ENCODE peak calls at places on chromosomes 13 and 19, in six cellular contexts. One of them, this sample, is unnamed.

GRCh38 chr13:80116107-80116506 is 224.8 kb downstream of the SPRY2 start:
- DNase-seq in K562: no peak
- DNase-seq in GM10248: no peak
- DNase-seq in AG09319: peak
- DNase-seq in tibial nerve: no peak
- DNase-seq in endodermal cell: no peak
- DNase-seq in this sample: no peak

GRCh38 chr19:7983286-7983950 is 22.0 kb downstream of the ELAVL1 start:
- DNase-seq in K562: no peak
- DNase-seq in GM10248: no peak
- DNase-seq in AG09319: no peak
- DNase-seq in tibial nerve: no peak
- DNase-seq in endodermal cell: no peak
- DNase-seq in this sample: no peak

GRCh38 chr13:105196052-105196451 is 1339.4 kb downstream of the EFNB2 start:
- DNase-seq in K562: no peak
- DNase-seq in GM10248: no peak
- DNase-seq in AG09319: no peak
- DNase-seq in tibial nerve: no peak
- DNase-seq in endodermal cell: peak
- DNase-seq in this sample: peak

GRCh38 chr19:51366999-51367564 is 894 bp upstream of the ETFB start:
- DNase-seq in K562: no peak
- DNase-seq in GM10248: no peak
- DNase-seq in AG09319: no peak
- DNase-seq in tibial nerve: no peak
- DNase-seq in endodermal cell: no peak
- DNase-seq in this sample: peak

GRCh38 chr13:34899888-34900287 is 42.2 kb upstream of the NBEA start:
- DNase-seq in K562: no peak
- DNase-seq in GM10248: no peak
- DNase-seq in AG09319: no peak
- DNase-seq in tibial nerve: no peak
- DNase-seq in endodermal cell: no peak
- DNase-seq in this sample: no peak

GRCh38 chr19:55550321-55550650 is 4.9 kb upstream of the SBK3 start:
- DNase-seq in K562: no peak
- DNase-seq in GM10248: no peak
- DNase-seq in AG09319: no peak
- DNase-seq in tibial nerve: no peak
- DNase-seq in endodermal cell: no peak
- DNase-seq in this sample: no peak

GRCh38 chr13:114154476-114154875 is 22.1 kb upstream of the RASA3 start:
- DNase-seq in K562: no peak
- DNase-seq in GM10248: no peak
- DNase-seq in AG09319: no peak
- DNase-seq in tibial nerve: no peak
- DNase-seq in endodermal cell: no peak
- DNase-seq in this sample: no peak

GRCh38 chr13:50687545-50687944 is 155.9 kb downstream of the DLEU7 start:
- DNase-seq in K562: no peak
- DNase-seq in GM10248: no peak
- DNase-seq in AG09319: no peak
- DNase-seq in tibial nerve: no peak
- DNase-seq in endodermal cell: no peak
- DNase-seq in this sample: no peak

GRCh38 chr13:30020726-30021312 is 170.4 kb upstream of the UBL3 start:
- DNase-seq in K562: no peak
- DNase-seq in GM10248: no peak
- DNase-seq in AG09319: no peak
- DNase-seq in tibial nerve: no peak
- DNase-seq in endodermal cell: no peak
- DNase-seq in this sample: no peak

GRCh38 chr13:80979035-80979641 is 638.2 kb upstream of the SPRY2 start:
- DNase-seq in K562: peak
- DNase-seq in GM10248: peak
- DNase-seq in AG09319: peak
- DNase-seq in tibial nerve: no peak
- DNase-seq in endodermal cell: peak
- DNase-seq in this sample: peak

GRCh38 chr13:103190841-103191240 is 124.6 kb upstream of the SLC10A2 start:
- DNase-seq in K562: no peak
- DNase-seq in GM10248: no peak
- DNase-seq in AG09319: no peak
- DNase-seq in tibial nerve: no peak
- DNase-seq in endodermal cell: no peak
- DNase-seq in this sample: no peak

GRCh38 chr19:57708641-57709354 is at the start of gene ZNF154:
- DNase-seq in K562: no peak
- DNase-seq in GM10248: peak
- DNase-seq in AG09319: peak
- DNase-seq in tibial nerve: no peak
- DNase-seq in endodermal cell: peak
- DNase-seq in this sample: peak

GRCh38 chr13:94712812-94713555 is 639 bp upstream of the SOX21 start:
- DNase-seq in K562: no peak
- DNase-seq in GM10248: no peak
- DNase-seq in AG09319: peak
- DNase-seq in tibial nerve: no peak
- DNase-seq in endodermal cell: peak
- DNase-seq in this sample: peak

GRCh38 chr19:33377586-33378475 is 4.3 kb downstream of the CEBPG start:
- DNase-seq in K562: no peak
- DNase-seq in GM10248: no peak
- DNase-seq in AG09319: no peak
- DNase-seq in tibial nerve: no peak
- DNase-seq in endodermal cell: peak
- DNase-seq in this sample: no peak

GRCh38 chr13:105894711-105895110 is 640.8 kb downstream of the EFNB2 start:
- DNase-seq in K562: no peak
- DNase-seq in GM10248: no peak
- DNase-seq in AG09319: no peak
- DNase-seq in tibial nerve: no peak
- DNase-seq in endodermal cell: no peak
- DNase-seq in this sample: no peak

GRCh38 chr13:23679214-23679613 is 109.0 kb downstream of the TNFRSF19 start:
- DNase-seq in K562: no peak
- DNase-seq in GM10248: no peak
- DNase-seq in AG09319: peak
- DNase-seq in tibial nerve: no peak
- DNase-seq in endodermal cell: no peak
- DNase-seq in this sample: no peak

GRCh38 chr13:113917096-113917495 is 53.2 kb upstream of the GAS6 start:
- DNase-seq in K562: no peak
- DNase-seq in GM10248: no peak
- DNase-seq in AG09319: no peak
- DNase-seq in tibial nerve: no peak
- DNase-seq in endodermal cell: peak
- DNase-seq in this sample: no peak

GRCh38 chr13:32669030-32669646 is 82.9 kb downstream of the PDS5B start:
- DNase-seq in K562: peak
- DNase-seq in GM10248: peak
- DNase-seq in AG09319: peak
- DNase-seq in tibial nerve: no peak
- DNase-seq in endodermal cell: no peak
- DNase-seq in this sample: no peak

GRCh38 chr19:1146418-1146711 is 27.7 kb downstream of the SBNO2 start:
- DNase-seq in K562: no peak
- DNase-seq in GM10248: no peak
- DNase-seq in AG09319: no peak
- DNase-seq in tibial nerve: no peak
- DNase-seq in endodermal cell: no peak
- DNase-seq in this sample: no peak

GRCh38 chr19:11410682-11411081 is 8.4 kb downstream of the RGL3 start:
- DNase-seq in K562: no peak
- DNase-seq in GM10248: no peak
- DNase-seq in AG09319: no peak
- DNase-seq in tibial nerve: no peak
- DNase-seq in endodermal cell: no peak
- DNase-seq in this sample: no peak

GRCh38 chr19:4585556-4585955 is 26.1 kb upstream of the SEMA6B start:
- DNase-seq in K562: no peak
- DNase-seq in GM10248: no peak
- DNase-seq in AG09319: no peak
- DNase-seq in tibial nerve: no peak
- DNase-seq in endodermal cell: no peak
- DNase-seq in this sample: no peak

GRCh38 chr13:91805605-91806004 is 407.2 kb downstream of the GPC5 start:
- DNase-seq in K562: no peak
- DNase-seq in GM10248: no peak
- DNase-seq in AG09319: no peak
- DNase-seq in tibial nerve: no peak
- DNase-seq in endodermal cell: no peak
- DNase-seq in this sample: no peak

GRCh38 chr13:26186995-26187394 is 35.1 kb downstream of the RNF6 start:
- DNase-seq in K562: no peak
- DNase-seq in GM10248: no peak
- DNase-seq in AG09319: no peak
- DNase-seq in tibial nerve: no peak
- DNase-seq in endodermal cell: peak
- DNase-seq in this sample: no peak

GRCh38 chr19:43625918-43626579 is 6.6 kb upstream of the ZNF428 start:
- DNase-seq in K562: peak
- DNase-seq in GM10248: peak
- DNase-seq in AG09319: no peak
- DNase-seq in tibial nerve: no peak
- DNase-seq in endodermal cell: peak
- DNase-seq in this sample: no peak

GRCh38 chr13:99959538-99960230 is 11.9 kb downstream of the ZIC5 start:
- DNase-seq in K562: no peak
- DNase-seq in GM10248: no peak
- DNase-seq in AG09319: no peak
- DNase-seq in tibial nerve: no peak
- DNase-seq in endodermal cell: peak
- DNase-seq in this sample: peak
- TF ChIP-seq CTCF in K562: no peak
- TF ChIP-seq CTCF in GM10248: no peak
- TF ChIP-seq CTCF in AG09319: no peak
- TF ChIP-seq CTCF in tibial nerve: no peak
- TF ChIP-seq CTCF in endodermal cell: peak
- TF ChIP-seq CTCF in this sample: no peak

GRCh38 chr13:110125157-110125556 is 181.8 kb downstream of the COL4A1 start:
- DNase-seq in K562: no peak
- DNase-seq in GM10248: no peak
- DNase-seq in AG09319: no peak
- DNase-seq in tibial nerve: no peak
- DNase-seq in endodermal cell: no peak
- DNase-seq in this sample: no peak
- TF ChIP-seq CTCF in K562: no peak
- TF ChIP-seq CTCF in GM10248: no peak
- TF ChIP-seq CTCF in AG09319: no peak
- TF ChIP-seq CTCF in tibial nerve: no peak
- TF ChIP-seq CTCF in endodermal cell: no peak
- TF ChIP-seq CTCF in this sample: no peak

DNA sequence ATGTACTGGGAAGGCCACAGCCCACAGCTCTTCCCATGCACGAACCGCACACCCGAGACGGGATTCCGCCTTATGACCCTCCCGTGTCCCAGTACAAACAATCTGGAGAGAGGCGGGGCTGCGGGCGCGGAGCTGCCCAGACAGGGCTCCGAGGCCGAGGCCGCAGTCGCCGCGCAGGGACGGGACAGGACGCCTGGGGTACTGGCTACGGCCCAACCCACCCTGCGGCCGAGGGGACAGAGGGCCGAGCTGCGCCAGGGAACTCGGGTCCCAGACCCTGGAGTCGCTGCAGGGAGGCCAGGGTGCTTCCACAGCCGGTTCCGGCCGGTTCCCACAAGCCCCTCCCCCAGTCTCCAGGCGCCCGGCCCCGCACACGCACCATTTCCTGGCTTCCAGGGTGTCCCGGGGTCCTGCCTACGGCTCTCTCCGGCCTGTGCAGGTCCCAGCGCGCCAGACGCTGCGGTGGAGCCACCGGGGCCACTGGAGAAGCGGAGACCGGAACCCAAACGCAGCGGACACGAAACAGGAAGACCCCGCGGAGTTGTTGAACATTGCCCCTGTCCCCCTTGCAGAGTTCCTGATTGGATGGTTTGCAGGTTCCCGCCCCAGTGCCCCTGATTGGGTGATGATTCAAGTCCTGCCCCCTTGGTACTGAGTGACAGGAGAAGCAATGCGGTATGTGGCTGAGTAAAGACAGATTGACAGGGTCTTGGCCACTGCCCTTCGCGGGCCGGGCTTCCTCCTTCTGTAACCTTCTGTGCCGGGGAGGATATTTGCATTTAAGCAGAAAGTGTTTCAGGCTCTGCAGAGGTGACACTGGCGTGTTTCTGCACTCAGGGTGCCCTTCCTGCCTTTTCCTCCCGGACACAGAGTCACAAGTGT is at the start of gene ZNF564:
- DNase-seq in K562: peak
- DNase-seq in GM10248: peak
- DNase-seq in AG09319: peak
- DNase-seq in tibial nerve: peak
- DNase-seq in endodermal cell: peak
- DNase-seq in this sample: peak
- TF ChIP-seq CTCF in K562: no peak
- TF ChIP-seq CTCF in GM10248: no peak
- TF ChIP-seq CTCF in AG09319: no peak
- TF ChIP-seq CTCF in tibial nerve: no peak
- TF ChIP-seq CTCF in endodermal cell: no peak
- TF ChIP-seq CTCF in this sample: no peak

GRCh38 chr13:76759877-76760276 is 126.3 kb downstream of the KCTD12 start:
- DNase-seq in K562: no peak
- DNase-seq in GM10248: no peak
- DNase-seq in AG09319: no peak
- DNase-seq in tibial nerve: no peak
- DNase-seq in endodermal cell: no peak
- DNase-seq in this sample: no peak
- TF ChIP-seq CTCF in K562: no peak
- TF ChIP-seq CTCF in GM10248: no peak
- TF ChIP-seq CTCF in AG09319: no peak
- TF ChIP-seq CTCF in tibial nerve: no peak
- TF ChIP-seq CTCF in endodermal cell: peak
- TF ChIP-seq CTCF in this sample: no peak

GRCh38 chr13:27203854-27204253 is 32.2 kb upstream of the USP12 start:
- DNase-seq in K562: no peak
- DNase-seq in GM10248: no peak
- DNase-seq in AG09319: no peak
- DNase-seq in tibial nerve: no peak
- DNase-seq in endodermal cell: no peak
- DNase-seq in this sample: no peak
- TF ChIP-seq CTCF in K562: peak
- TF ChIP-seq CTCF in GM10248: peak
- TF ChIP-seq CTCF in AG09319: no peak
- TF ChIP-seq CTCF in tibial nerve: no peak
- TF ChIP-seq CTCF in endodermal cell: peak
- TF ChIP-seq CTCF in this sample: no peak

This sample was measured in nephron progenitor cell.